ENCODE peak calls at places on chromosomes 1 and 21, in six cellular contexts. Y is right atrium auricular region, Z is spleen, F is K562, R is lung, C is cardiac muscle cell. W is an unnamed sample.
A peak's percentile ranks its signal among the peaks of the same experiment; 100 is the strongest.

GRCh38 chr1:190754769-190755168 is 277.1 kb upstream of the BRINP3 start:
- DNase-seq in Y (no peak), Z (no peak), F (no peak), R (no peak), C (peak; percentile 75), W (no peak)

GRCh38 chr1:53957231-53957818 is 11.2 kb downstream of the LRRC42 start:
- DNase-seq in Y (no peak), Z (no peak), F (peak; percentile 26), R (no peak), C (no peak), W (no peak)

GRCh38 chr1:225449261-225449660 is 21.4 kb upstream of the LBR start:
- DNase-seq in Y (no peak), Z (no peak), F (no peak), R (no peak), C (no peak), W (no peak)

GRCh38 chr1:175000697-175001187 is 995 bp downstream of the CACYBP start:
- DNase-seq in Y (no peak), Z (no peak), F (no peak), R (no peak), C (no peak), W (no peak)

GRCh38 chr1:241610056-241610815 is 29.9 kb downstream of the CHML start:
- DNase-seq in Y (no peak), Z (no peak), F (peak; percentile 48), R (no peak), C (peak; percentile 50), W (no peak)

GRCh38 chr1:53112271-53112774 is 30.1 kb downstream of the SLC1A7 start:
- DNase-seq in Y (no peak), Z (no peak), F (no peak), R (no peak), C (peak; percentile 87), W (no peak)

GRCh38 chr1:206864939-206865671 is at the start of gene IL20:
- DNase-seq in Y (peak; percentile 74), Z (peak; percentile 92), F (peak; percentile 88), R (peak; percentile 89), C (peak; percentile 92), W (peak; percentile 84)

GRCh38 chr1:243483084-243483845 is 227.4 kb downstream of the SDCCAG8 start:
- DNase-seq in Y (no peak), Z (no peak), F (no peak), R (no peak), C (no peak), W (peak; percentile 70)

GRCh38 chr1:208455821-208456220 is 211.6 kb upstream of the PLXNA2 start:
- DNase-seq in Y (no peak), Z (no peak), F (no peak), R (no peak), C (no peak), W (no peak)

GRCh38 chr1:235018720-235019444 is 109.8 kb downstream of the TOMM20 start:
- DNase-seq in Y (no peak), Z (no peak), F (no peak), R (no peak), C (no peak), W (no peak)

GRCh38 chr1:206716519-206717236 is 32.0 kb downstream of the MAPKAPK2 start:
- DNase-seq in Y (no peak), Z (peak; percentile 48), F (no peak), R (no peak), C (no peak), W (no peak)

GRCh38 chr21:28991861-28992525 is 684 bp downstream of the LTN1 start:
- DNase-seq in Y (no peak), Z (no peak), F (peak; percentile 18), R (no peak), C (no peak), W (no peak)

GRCh38 chr1:113199718-113200455 is 126.9 kb downstream of the LRIG2 start:
- DNase-seq in Y (no peak), Z (no peak), F (no peak), R (peak; percentile 81), C (no peak), W (peak; percentile 75)

GRCh38 chr1:187038789-187039188 is 210.0 kb downstream of the PLA2G4A start:
- DNase-seq in Y (no peak), Z (no peak), F (no peak), R (no peak), C (peak; percentile 46), W (no peak)

GRCh38 chr21:41931041-41931451 is 22.8 kb downstream of the C2CD2 start:
- DNase-seq in Y (no peak), Z (peak; percentile 66), F (no peak), R (no peak), C (peak; percentile 54), W (no peak)

GRCh38 chr21:44834951-44835646 is 17.2 kb upstream of the SUMO3 start:
- DNase-seq in Y (no peak), Z (peak; percentile 52), F (peak; percentile 64), R (no peak), C (no peak), W (no peak)

GRCh38 chr1:171220551-171221175 is 27.6 kb upstream of the FMO1 start:
- DNase-seq in Y (no peak), Z (no peak), F (no peak), R (no peak), C (peak; percentile 88), W (no peak)

GRCh38 chr1:101914473-101915242 is 82.1 kb downstream of the OLFM3 start:
- DNase-seq in Y (no peak), Z (no peak), F (no peak), R (no peak), C (no peak), W (no peak)

GRCh38 chr21:22575165-22575584 is 1577.0 kb downstream of the NCAM2 start:
- DNase-seq in Y (no peak), Z (no peak), F (peak; percentile 8), R (no peak), C (no peak), W (peak; percentile 49)

GRCh38 chr1:38745476-38746410 is 113.8 kb downstream of the RRAGC start:
- DNase-seq in Y (no peak), Z (no peak), F (peak; percentile 73), R (no peak), C (peak; percentile 21), W (no peak)

GRCh38 chr1:38746966-38747600 is 112.5 kb downstream of the RRAGC start:
- DNase-seq in Y (no peak), Z (no peak), F (no peak), R (no peak), C (no peak), W (no peak)

GRCh38 chr1:38743184-38743583 is 116.4 kb downstream of the RRAGC start:
- DNase-seq in Y (no peak), Z (no peak), F (no peak), R (no peak), C (no peak), W (no peak)

GRCh38 chr1:38744452-38745350 is 114.9 kb downstream of the RRAGC start:
- DNase-seq in Y (no peak), Z (no peak), F (peak; percentile 47), R (no peak), C (no peak), W (no peak)

DNA sequence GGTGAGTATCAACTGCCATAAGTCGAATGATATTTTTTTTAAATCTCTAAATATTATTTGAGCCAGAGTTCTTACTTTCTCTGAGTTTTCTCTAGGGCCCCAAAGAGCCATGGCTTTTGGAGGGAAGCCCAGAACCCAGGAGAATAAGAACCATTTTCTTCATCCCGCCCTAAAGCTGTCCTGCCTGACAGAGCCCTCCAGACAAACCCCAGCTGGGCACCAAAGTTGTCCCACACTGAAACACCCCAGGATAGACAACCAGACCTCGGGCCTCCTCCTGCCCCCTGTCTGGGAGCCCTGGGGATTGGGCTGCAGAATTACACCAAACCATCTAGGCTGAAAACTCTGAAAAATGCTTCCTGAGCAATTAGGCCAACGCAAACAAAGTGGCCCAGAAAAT is 113.2 kb downstream of the RRAGC start:
- DNase-seq in Y (no peak), Z (no peak), F (no peak), R (no peak), C (no peak), W (no peak)
- H3K9me3 ChIP-seq in Y (no peaks in the 10 kb centered on the region), Z (no peaks in the 10 kb centered on the region), F (peaks cover 7% of the 10 kb centered on the region), R (no peaks in the 10 kb centered on the region), C (no peaks in the 10 kb centered on the region), W (no peaks in the 10 kb centered on the region)

GRCh38 chr1:25019351-25020172 is 89.5 kb upstream of the RUNX3 start:
- DNase-seq in Y (no peak), Z (no peak), F (no peak), R (no peak), C (no peak), W (no peak)

GRCh38 chr1:25021586-25022215 is 91.6 kb upstream of the RUNX3 start:
- DNase-seq in Y (no peak), Z (no peak), F (no peak), R (no peak), C (no peak), W (no peak)

GRCh38 chr1:25020851-25021585 is 90.9 kb upstream of the RUNX3 start:
- DNase-seq in Y (no peak), Z (no peak), F (no peak), R (no peak), C (no peak), W (no peak)

GRCh38 chr1:25018878-25019277 is 88.8 kb upstream of the RUNX3 start:
- DNase-seq in Y (no peak), Z (no peak), F (no peak), R (no peak), C (no peak), W (no peak)

DNA sequence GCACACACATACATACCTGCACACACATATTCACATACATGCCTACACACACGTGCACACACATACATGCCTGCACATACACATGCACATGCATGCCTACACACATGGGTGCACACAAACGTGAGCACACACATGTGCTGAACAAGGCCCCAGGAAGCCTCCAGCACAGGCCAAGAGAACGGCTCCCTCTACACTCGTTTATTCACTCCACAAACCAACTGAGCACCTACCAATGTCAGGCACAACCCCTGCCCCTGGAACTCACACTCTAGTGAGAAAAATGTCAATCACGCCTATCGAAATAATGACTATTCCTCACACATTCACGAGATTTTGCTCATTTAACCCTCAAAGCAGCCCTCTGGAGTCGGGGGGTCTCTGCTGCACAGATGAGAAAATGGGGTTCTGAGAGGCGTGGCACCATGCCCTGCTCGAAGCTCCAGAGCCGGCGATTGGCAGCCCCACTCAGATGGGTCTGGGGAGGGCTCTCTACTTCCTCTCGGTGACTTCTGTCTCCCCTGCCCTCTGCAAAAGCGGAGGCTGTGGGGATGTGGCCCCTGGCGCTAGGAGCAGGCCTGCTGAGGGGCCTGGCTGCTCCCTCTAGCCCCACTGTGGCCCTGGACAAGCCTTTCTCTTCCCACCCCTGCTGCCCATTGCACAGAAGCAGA is 90.2 kb upstream of the RUNX3 start:
- DNase-seq in Y (no peak), Z (no peak), F (no peak), R (no peak), C (no peak), W (no peak)
- H3K4me3 ChIP-seq in Y (no peak overlapping the region), Z (no peak overlapping the region), F (no peak overlapping the region), R (no peak overlapping the region), C (no peak overlapping the region), W (no peak overlapping the region)

GRCh38 chr1:50414853-50415234 is 8.4 kb downstream of the DMRTA2 start:
- DNase-seq in Y (no peak), Z (no peak), F (no peak), R (no peak), C (no peak), W (no peak)
- TF ChIP-seq CTCF in Y (no peak), Z (no peak), F (no peak), R (no peak), C (no peak), W (no peak)

DNA sequence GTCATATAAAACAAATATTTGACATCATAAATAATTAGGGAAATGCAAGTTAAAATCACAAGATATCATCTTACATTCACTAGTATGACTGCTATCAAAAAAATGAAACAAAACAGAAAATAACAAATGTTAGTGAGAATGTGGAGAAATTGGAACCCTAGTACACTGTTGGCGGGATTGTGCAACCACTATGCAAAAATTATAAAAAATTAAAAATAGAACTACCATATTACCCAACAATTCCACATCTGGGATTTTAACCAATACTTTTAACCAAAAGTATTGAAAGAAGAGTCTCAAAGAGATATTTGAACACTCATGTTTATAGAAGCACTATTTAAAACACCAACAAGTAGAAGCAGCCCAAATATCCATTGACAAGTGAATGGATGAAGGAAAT is 797.2 kb upstream of the ADAMTS5 start:
- DNase-seq in Y (no peak), Z (no peak), F (no peak), R (no peak), C (no peak), W (no peak)
- H3K9me3 ChIP-seq in Y (no peaks in the 10 kb centered on the region), Z (no peaks in the 10 kb centered on the region), F (no peaks in the 10 kb centered on the region), R (no peaks in the 10 kb centered on the region), C (no peaks in the 10 kb centered on the region), W (peaks cover 4% of the 10 kb centered on the region)